ENCODE peak calls at places on chromosomes 13 and 19, in seven cellular contexts. K, J, B, U, O, E and S are unnamed samples.

GRCh38 chr19:35715981-35716734 is 1.6 kb upstream of the KMT2B start:
- DNase-seq in K (no peak), J (peak), B (peak), U (peak), O (peak), E (no peak), S (peak)

GRCh38 chr13:21022694-21023325 is 38.6 kb downstream of the LATS2 start:
- DNase-seq in K (no peak), J (no peak), B (no peak), U (no peak), O (no peak), E (no peak), S (no peak)

GRCh38 chr13:36130542-36131214 is 504 bp downstream of the DCLK1 start:
- DNase-seq in K (no peak), J (no peak), B (peak), U (no peak), O (no peak), E (peak), S (no peak)

GRCh38 chr13:52356327-52356726 is 49.6 kb downstream of the THSD1 start:
- DNase-seq in K (no peak), J (no peak), B (no peak), U (peak), O (no peak), E (peak), S (peak)

GRCh38 chr13:85529216-85529590 is 270.0 kb downstream of the SLITRK6 start:
- DNase-seq in K (no peak), J (no peak), B (no peak), U (peak), O (no peak), E (no peak), S (peak)

GRCh38 chr13:106521101-106521799 is 14.2 kb downstream of the EFNB2 start:
- DNase-seq in K (no peak), J (no peak), B (no peak), U (no peak), O (no peak), E (no peak), S (no peak)

GRCh38 chr13:110448230-110448629 is 113.3 kb downstream of the RAB20 start:
- DNase-seq in K (no peak), J (no peak), B (peak), U (peak), O (peak), E (peak), S (peak)

GRCh38 chr19:50368649-50369570 is 3.5 kb upstream of the NAPSA start:
- DNase-seq in K (no peak), J (peak), B (peak), U (peak), O (no peak), E (peak), S (peak)

GRCh38 chr19:37342753-37343152 is 28.1 kb upstream of the ZNF527 start:
- DNase-seq in K (no peak), J (no peak), B (no peak), U (no peak), O (no peak), E (peak), S (no peak)

GRCh38 chr19:10189631-10190425 is 4.9 kb downstream of the DNMT1 start:
- DNase-seq in K (no peak), J (no peak), B (no peak), U (peak), O (no peak), E (peak), S (no peak)

GRCh38 chr19:40751065-40751923 is at the start of gene SNRPA:
- DNase-seq in K (peak), J (peak), B (peak), U (peak), O (peak), E (peak), S (peak)

GRCh38 chr13:94417294-94417693 is 62.2 kb downstream of the DCT start:
- DNase-seq in K (no peak), J (no peak), B (no peak), U (no peak), O (no peak), E (no peak), S (no peak)

GRCh38 chr13:48233097-48233885 is at the start of gene ITM2B:
- DNase-seq in K (peak), J (peak), B (peak), U (peak), O (peak), E (peak), S (peak)

GRCh38 chr13:100280681-100281080 is 191.8 kb downstream of the PCCA start:
- DNase-seq in K (no peak), J (peak), B (no peak), U (peak), O (no peak), E (peak), S (no peak)

GRCh38 chr19:5054551-5055456 is 85.9 kb downstream of the KDM4B start:
- DNase-seq in K (no peak), J (no peak), B (no peak), U (no peak), O (no peak), E (no peak), S (no peak)

GRCh38 chr19:39684283-39684682 is 20.0 kb upstream of the LGALS14 start:
- DNase-seq in K (no peak), J (no peak), B (no peak), U (no peak), O (no peak), E (no peak), S (no peak)

GRCh38 chr19:6707011-6707657 is 13.3 kb downstream of the C3 start:
- DNase-seq in K (no peak), J (no peak), B (no peak), U (no peak), O (no peak), E (no peak), S (no peak)

GRCh38 chr19:10654610-10655456 is 687 bp downstream of the ILF3 start:
- DNase-seq in K (peak), J (peak), B (peak), U (no peak), O (peak), E (no peak), S (no peak)

GRCh38 chr19:10219678-10220077 is 11.5 kb downstream of the S1PR2 start:
- DNase-seq in K (no peak), J (no peak), B (no peak), U (peak), O (no peak), E (peak), S (no peak)

GRCh38 chr19:54310543-54310942 is 2.4 kb downstream of the LILRA5 start:
- DNase-seq in K (no peak), J (no peak), B (no peak), U (no peak), O (peak), E (no peak), S (no peak)

GRCh38 chr13:50125306-50125555 is 110.0 kb downstream of the KCNRG start:
- DNase-seq in K (no peak), J (no peak), B (no peak), U (no peak), O (no peak), E (no peak), S (no peak)

GRCh38 chr13:36783883-36784282 is 35.1 kb upstream of the RFXAP start:
- DNase-seq in K (no peak), J (no peak), B (no peak), U (no peak), O (no peak), E (no peak), S (no peak)

GRCh38 chr19:28971011-28971410 is 241.9 kb downstream of the UQCRFS1 start:
- DNase-seq in K (no peak), J (no peak), B (no peak), U (no peak), O (no peak), E (no peak), S (no peak)

GRCh38 chr13:25770601-25771000 is 281.2 kb downstream of the SHISA2 start:
- DNase-seq in K (no peak), J (no peak), B (no peak), U (no peak), O (no peak), E (no peak), S (no peak)

GRCh38 chr13:94324409-94325147 is 154.9 kb downstream of the DCT start:
- DNase-seq in K (no peak), J (no peak), B (no peak), U (no peak), O (no peak), E (no peak), S (no peak)

GRCh38 chr19:32675720-32676185 is at the start of gene RGS9BP:
- DNase-seq in K (peak), J (peak), B (peak), U (peak), O (peak), E (peak), S (peak)